ENCODE peak calls at places on chromosomes 5 and 9, in eight cellular contexts. F is naive B cell, Q is DMS153, I is ureter, X is right cardiac atrium, Z is Calu3, V is H7, U is nephron progenitor cell. E is an unnamed sample.

GRCh38 chr9:75088646-75089368 is 493 bp downstream of the OSTF1 start:
- DNase-seq in F (peak), Q (no peak), I (peak), X (peak), Z (peak), V (peak), U (peak), E (peak)

GRCh38 chr9:114301798-114302565 is 20.9 kb upstream of the ORM1 start:
- DNase-seq in F (no peak), Q (no peak), I (peak), X (no peak), Z (no peak), V (peak), U (no peak), E (no peak)

GRCh38 chr5:34656001-34656699 is at the start of gene RAI14:
- DNase-seq in F (no peak), Q (no peak), I (peak), X (peak), Z (peak), V (peak), U (peak), E (peak)

GRCh38 chr9:134218230-134218629 is 53.9 kb upstream of the RNU6ATAC start:
- DNase-seq in F (no peak), Q (no peak), I (no peak), X (peak), Z (no peak), V (peak), U (no peak), E (no peak)

GRCh38 chr9:97276310-97276852 is 31.1 kb upstream of the CCDC180 start:
- DNase-seq in F (no peak), Q (no peak), I (no peak), X (no peak), Z (no peak), V (peak), U (no peak), E (no peak)

GRCh38 chr9:129069128-129069824 is 11.6 kb upstream of the DOLPP1 start:
- DNase-seq in F (peak), Q (no peak), I (peak), X (peak), Z (no peak), V (no peak), U (no peak), E (no peak)

GRCh38 chr5:71651554-71651953 is 64.4 kb downstream of the MCCC2 start:
- DNase-seq in F (no peak), Q (no peak), I (no peak), X (no peak), Z (no peak), V (no peak), U (no peak), E (no peak)

GRCh38 chr5:142686968-142687367 is 1.1 kb upstream of the FGF1 start:
- DNase-seq in F (no peak), Q (no peak), I (no peak), X (no peak), Z (no peak), V (no peak), U (no peak), E (no peak)

GRCh38 chr9:21817176-21817575 is 14.7 kb downstream of the MTAP start:
- DNase-seq in F (no peak), Q (no peak), I (no peak), X (no peak), Z (no peak), V (no peak), U (no peak), E (no peak)

GRCh38 chr5:56415356-56415765 is 182.2 kb upstream of the ANKRD55 start:
- DNase-seq in F (peak), Q (no peak), I (peak), X (peak), Z (peak), V (no peak), U (no peak), E (no peak)

GRCh38 chr9:106697390-106697789 is 165.6 kb upstream of the ZNF462 start:
- DNase-seq in F (no peak), Q (peak), I (no peak), X (no peak), Z (no peak), V (no peak), U (no peak), E (no peak)

GRCh38 chr9:137241490-137242328 is 622 bp downstream of the TUBB4B start:
- DNase-seq in F (no peak), Q (no peak), I (no peak), X (peak), Z (peak), V (peak), U (no peak), E (no peak)

GRCh38 chr9:89815903-89816573 is 211.2 kb downstream of the GADD45G start:
- DNase-seq in F (peak), Q (no peak), I (peak), X (peak), Z (no peak), V (no peak), U (no peak), E (no peak)

GRCh38 chr5:136563489-136563888 is 198.1 kb upstream of the TRPC7 start:
- DNase-seq in F (no peak), Q (peak), I (no peak), X (no peak), Z (no peak), V (no peak), U (no peak), E (no peak)